ENCODE peak calls at places on chromosomes 13 and 19, in five cellular contexts. M, J, W, L and O are unnamed samples.

GRCh38 chr13:27556109-27556508 is 64.2 kb downstream of the LNX2 start:
- DNase-seq in M (no peak), J (no peak), W (no peak), L (no peak), O (no peak)

GRCh38 chr19:12676384-12676792 is 5.3 kb downstream of the DHPS start:
- DNase-seq in M (no peak), J (peak), W (peak), L (no peak), O (peak)

GRCh38 chr19:17255150-17255621 is 9.4 kb downstream of the USHBP1 start:
- DNase-seq in M (no peak), J (no peak), W (peak), L (no peak), O (no peak)

GRCh38 chr13:53064721-53065120 is 36.1 kb downstream of the OLFM4 start:
- DNase-seq in M (no peak), J (no peak), W (no peak), L (no peak), O (no peak)

GRCh38 chr19:11268783-11269267 is 6.5 kb upstream of the DOCK6 start:
- DNase-seq in M (no peak), J (peak), W (peak), L (no peak), O (no peak)

GRCh38 chr19:18156841-18157464 is 4.0 kb downstream of the PIK3R2 start:
- DNase-seq in M (no peak), J (peak), W (peak), L (no peak), O (peak)

GRCh38 chr19:35247526-35248309 is 1.1 kb upstream of the LSR start:
- DNase-seq in M (peak), J (peak), W (peak), L (peak), O (peak)

GRCh38 chr13:112916296-112916695 is 52.7 kb upstream of the MCF2L start:
- DNase-seq in M (no peak), J (no peak), W (no peak), L (no peak), O (no peak)

GRCh38 chr19:17648097-17648660 is 40.0 kb downstream of the UNC13A start:
- DNase-seq in M (no peak), J (peak), W (no peak), L (no peak), O (no peak)

DNA sequence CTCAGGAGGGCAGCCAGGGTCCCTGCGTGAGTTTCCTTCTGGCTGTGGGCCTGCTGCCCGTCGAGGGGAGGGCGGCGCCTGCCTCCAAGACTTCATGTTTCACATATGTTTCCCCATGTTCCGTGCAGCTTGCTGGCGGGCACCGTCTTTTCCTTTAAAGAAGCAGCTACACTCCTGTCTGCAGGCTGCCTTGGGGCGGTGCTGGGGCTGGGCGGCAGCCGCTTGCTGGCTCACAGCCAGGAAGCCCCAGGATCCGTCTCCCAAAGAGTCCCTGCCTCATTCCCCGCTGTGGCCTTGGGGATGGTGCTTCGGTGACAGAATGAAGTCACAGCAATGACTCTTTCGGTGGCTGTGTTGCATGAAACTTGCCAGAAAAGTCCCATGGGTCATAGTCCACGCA is 24.9 kb downstream of the PIAS4 start:
- DNase-seq in M (no peak), J (no peak), W (no peak), L (no peak), O (no peak)
- TF ChIP-seq SRF in M (no peak), J (no peak), W (no peak), L (no peak), O (no peak)

GRCh38 chr19:15841875-15842569 is 26.6 kb upstream of the OR10H1 start:
- DNase-seq in M (no peak), J (peak), W (no peak), L (no peak), O (no peak)
- TF ChIP-seq CTCF in M (peak), J (peak), W (peak), L (peak), O (peak)

GRCh38 chr13:64684108-64684507 is 2546.0 kb downstream of the PCDH9 start:
- DNase-seq in M (no peak), J (no peak), W (no peak), L (no peak), O (no peak)

GRCh38 chr13:64684685-64685431 is 2545.3 kb downstream of the PCDH9 start:
- DNase-seq in M (no peak), J (no peak), W (no peak), L (peak), O (no peak)

DNA sequence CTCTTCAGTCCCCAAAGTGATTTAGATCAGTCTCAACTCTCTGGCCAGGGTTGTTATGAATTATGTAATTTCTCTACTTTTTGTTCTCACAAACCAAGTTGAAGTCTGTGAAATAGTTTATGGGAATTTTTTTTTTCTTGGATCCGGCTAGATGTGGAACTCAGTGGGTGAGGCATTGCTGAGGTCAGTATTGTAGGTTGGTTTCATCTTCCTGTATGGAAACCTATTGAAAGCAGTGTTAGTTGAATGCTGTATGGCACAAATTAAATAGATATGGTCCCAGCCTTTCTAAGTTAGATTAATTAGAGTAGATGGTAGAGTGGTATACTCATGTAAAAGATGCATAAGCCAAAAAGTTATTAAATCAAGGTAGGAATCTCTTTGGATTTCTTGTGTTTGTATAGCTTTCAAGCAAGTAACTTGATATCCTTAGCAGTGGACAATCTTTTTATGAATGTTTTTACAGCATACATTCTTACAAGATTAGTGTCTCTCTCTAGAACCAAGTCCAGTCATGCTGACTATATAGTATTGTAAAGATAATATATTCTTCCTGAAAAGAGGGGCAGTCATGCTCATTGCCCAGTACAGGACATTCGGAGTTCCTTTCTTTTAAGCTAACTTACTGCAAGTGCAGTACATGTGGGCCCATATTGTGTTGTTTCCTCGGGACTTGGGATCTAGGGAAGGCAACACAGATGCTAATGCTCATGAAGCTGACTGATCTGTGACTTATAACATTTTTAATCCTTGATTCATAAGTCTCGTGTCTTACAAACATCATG is 2541.1 kb downstream of the PCDH9 start:
- DNase-seq in M (no peak), J (no peak), W (no peak), L (no peak), O (no peak)
- TF ChIP-seq SRF in M (no peak), J (no peak), W (no peak), L (no peak), O (no peak)

DNA sequence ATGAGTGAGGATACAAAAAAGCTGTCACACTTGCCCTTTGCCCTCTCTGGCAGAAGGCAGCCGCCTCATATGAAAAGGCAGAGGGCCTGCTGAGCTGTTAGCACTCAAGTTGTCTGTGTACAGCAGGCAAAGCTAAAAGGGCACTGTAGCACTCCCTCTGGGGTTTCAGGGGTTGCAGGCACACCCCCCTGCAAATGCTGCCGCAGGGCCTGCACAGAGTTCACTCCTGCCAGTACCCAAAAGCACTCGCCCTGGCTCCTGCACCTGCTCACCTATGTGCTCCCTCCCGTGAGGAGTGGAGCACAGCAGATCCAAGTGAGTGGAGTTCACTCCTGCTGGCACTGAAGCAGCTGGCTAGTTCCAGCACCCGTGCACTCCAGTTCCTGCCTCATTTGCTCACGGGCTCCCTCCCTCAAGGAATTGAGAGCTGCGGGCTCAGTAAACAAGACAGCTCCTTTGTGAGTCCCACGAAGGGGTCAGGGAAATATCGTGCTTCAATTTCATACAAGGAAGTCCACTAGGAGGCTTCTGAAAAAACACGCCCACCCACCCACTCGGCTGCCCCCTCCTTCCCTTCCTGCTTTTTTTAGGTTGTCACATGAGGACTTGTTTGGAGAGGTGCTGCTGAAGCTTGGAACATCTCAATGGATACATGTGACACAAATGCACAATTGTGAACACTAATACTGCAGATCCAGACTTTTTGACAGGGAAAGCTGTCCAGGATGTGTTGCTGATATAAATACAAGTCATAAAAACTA is 9.9 kb upstream of the RCBTB2 start:
- DNase-seq in M (no peak), J (no peak), W (peak), L (no peak), O (no peak)
- TF ChIP-seq CTCF in M (no peak), J (no peak), W (peak), L (no peak), O (no peak)

DNA sequence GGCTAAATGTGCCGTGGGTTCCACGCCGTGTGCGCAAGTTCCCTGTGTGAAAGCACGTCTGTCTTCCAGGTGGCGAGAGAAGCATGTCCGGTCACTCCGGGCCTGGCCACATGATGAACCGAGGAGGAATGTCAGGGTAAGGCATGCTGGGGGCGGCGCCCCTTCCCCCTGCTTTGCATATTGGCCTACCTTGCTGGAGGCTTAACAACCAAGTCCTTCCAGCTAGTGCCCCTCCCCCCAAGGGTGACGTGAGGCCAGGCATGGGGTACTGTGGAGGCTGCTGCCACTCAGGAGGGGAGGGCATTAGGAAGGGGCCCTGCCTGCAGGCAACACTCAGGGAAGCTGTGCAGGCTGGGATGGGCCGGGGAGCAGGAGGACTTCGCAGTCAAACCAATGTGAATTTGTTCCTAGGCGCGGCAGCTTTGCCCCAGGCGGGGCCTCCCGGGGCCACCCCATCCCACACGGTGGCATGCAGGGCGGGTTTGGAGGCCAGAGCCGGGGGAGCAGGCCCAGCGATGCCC is 12.5 kb downstream of the MICOS13 start:
- DNase-seq in M (no peak), J (no peak), W (no peak), L (peak), O (no peak)
- TF ChIP-seq SRF in M (no peak), J (no peak), W (no peak), L (no peak), O (no peak)

GRCh38 chr19:51808333-51808986 is 13.5 kb downstream of the FPR3 start:
- DNase-seq in M (no peak), J (no peak), W (peak), L (no peak), O (no peak)
- TF ChIP-seq CTCF in M (no peak), J (peak), W (peak), L (no peak), O (no peak)

GRCh38 chr13:72808917-72809500 is 27.1 kb downstream of the PIBF1 start:
- DNase-seq in M (no peak), J (peak), W (peak), L (no peak), O (no peak)

GRCh38 chr13:72798817-72799216 is 16.9 kb downstream of the PIBF1 start:
- DNase-seq in M (no peak), J (no peak), W (no peak), L (no peak), O (no peak)

GRCh38 chr13:72805663-72806341 is 23.9 kb downstream of the PIBF1 start:
- DNase-seq in M (no peak), J (no peak), W (peak), L (no peak), O (no peak)

GRCh38 chr13:72804301-72804700 is 22.4 kb downstream of the PIBF1 start:
- DNase-seq in M (no peak), J (no peak), W (no peak), L (no peak), O (no peak)
- TF ChIP-seq SRF in M (no peak), J (no peak), W (no peak), L (no peak), O (no peak)

GRCh38 chr19:16025108-16026101 is 50.9 kb upstream of the TPM4 start:
- DNase-seq in M (no peak), J (peak), W (peak), L (no peak), O (peak)
- TF ChIP-seq CTCF in M (peak), J (peak), W (peak), L (no peak), O (peak)

DNA sequence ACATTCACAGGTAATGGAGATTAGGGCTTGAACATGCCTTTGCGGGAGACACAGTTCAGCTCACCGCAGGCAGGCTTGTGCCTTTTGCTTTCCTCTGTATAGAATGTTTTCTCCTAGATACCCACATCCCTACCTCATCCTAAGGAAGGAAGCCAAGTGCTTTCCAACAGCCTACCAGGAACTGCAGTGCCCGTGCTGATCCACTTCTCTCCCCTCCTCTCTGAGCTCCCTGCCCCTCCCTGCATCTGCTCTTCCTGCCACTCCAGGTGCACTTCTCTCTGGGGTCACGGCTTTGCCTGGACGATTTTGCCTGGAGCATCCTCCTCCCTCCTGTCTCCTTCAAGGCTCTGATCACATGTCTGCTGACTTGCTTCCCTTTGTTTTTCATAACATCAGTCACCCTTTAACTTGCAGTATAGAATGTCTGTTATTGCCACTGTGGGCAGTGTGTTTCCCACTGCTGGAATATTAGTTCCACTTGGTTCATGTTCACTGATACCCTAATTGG is 34.7 kb upstream of the IRS2 start:
- DNase-seq in M (no peak), J (no peak), W (no peak), L (no peak), O (no peak)
- TF ChIP-seq SRF in M (no peak), J (no peak), W (no peak), L (no peak), O (no peak)

GRCh38 chr13:77489566-77490337 is 45.8 kb upstream of the SCEL start:
- DNase-seq in M (no peak), J (no peak), W (no peak), L (no peak), O (no peak)
- TF ChIP-seq CTCF in M (no peak), J (no peak), W (no peak), L (no peak), O (no peak)